ENCODE peak calls at places on chromosomes 13 and 19, in eight cellular contexts. E is A673; V is CD8-positive, alpha-beta T cell; W is breast epithelium; K is mammary epithelial cell; C is GM23338; Z is A549; R is effector memory CD4-positive, alpha-beta T cell. Y is an unnamed sample. For H3K4me1, the result is how much of the 10 kb centered on the place peaks cover.

GRCh38 chr13:51729853-51730553 is 74.0 kb downstream of the DHRS12 start:
- DNase-seq in E (peak), V (no peak), W (peak), K (peak), C (no peak), Z (no peak), R (no peak), Y (no peak)

GRCh38 chr19:10855879-10856522 is 7.8 kb downstream of the C19orf38 start:
- DNase-seq in E (peak), V (no peak), W (no peak), K (no peak), C (peak), Z (peak), R (no peak), Y (no peak)

GRCh38 chr19:17296278-17296677 is 6.9 kb downstream of the ABHD8 start:
- DNase-seq in E (no peak), V (no peak), W (no peak), K (peak), C (no peak), Z (peak), R (no peak), Y (no peak)

GRCh38 chr13:94661396-94661795 is 50.9 kb downstream of the SOX21 start:
- DNase-seq in E (no peak), V (no peak), W (no peak), K (no peak), C (no peak), Z (no peak), R (no peak), Y (no peak)

GRCh38 chr19:47379398-47379938 is 30.4 kb downstream of the DHX34 start:
- DNase-seq in E (no peak), V (no peak), W (no peak), K (no peak), C (no peak), Z (no peak), R (no peak), Y (no peak)

GRCh38 chr13:89751537-89751936 is 1596.0 kb upstream of the MIR17HG start:
- DNase-seq in E (no peak), V (no peak), W (no peak), K (no peak), C (no peak), Z (no peak), R (no peak), Y (no peak)

GRCh38 chr19:40594657-40595077 is 6.5 kb upstream of the LTBP4 start:
- DNase-seq in E (no peak), V (no peak), W (no peak), K (peak), C (no peak), Z (peak), R (no peak), Y (no peak)

GRCh38 chr13:71252191-71252704 is 614.8 kb downstream of the DACH1 start:
- DNase-seq in E (no peak), V (no peak), W (no peak), K (no peak), C (no peak), Z (no peak), R (no peak), Y (no peak)

GRCh38 chr19:29704562-29705558 is 10.2 kb downstream of the C19orf12 start:
- DNase-seq in E (no peak), V (no peak), W (no peak), K (no peak), C (no peak), Z (no peak), R (no peak), Y (no peak)

GRCh38 chr13:20064128-20064527 is 96.7 kb downstream of the GJA3 start:
- DNase-seq in E (no peak), V (no peak), W (no peak), K (peak), C (no peak), Z (no peak), R (no peak), Y (no peak)

GRCh38 chr13:49791753-49792549 is 531 bp downstream of the KPNA3 start:
- DNase-seq in E (peak), V (peak), W (peak), K (peak), C (peak), Z (no peak), R (peak), Y (peak)

GRCh38 chr19:45424191-45425058 is 708 bp upstream of the ERCC1 start:
- DNase-seq in E (peak), V (peak), W (no peak), K (peak), C (peak), Z (peak), R (peak), Y (peak)

GRCh38 chr19:2973229-2973628 is 4.1 kb upstream of the TLE6 start:
- DNase-seq in E (no peak), V (no peak), W (no peak), K (no peak), C (no peak), Z (no peak), R (no peak), Y (no peak)

GRCh38 chr13:97660488-97661086 is 226.6 kb downstream of the RAP2A start:
- DNase-seq in E (no peak), V (no peak), W (no peak), K (no peak), C (no peak), Z (no peak), R (no peak), Y (no peak)

GRCh38 chr13:44309771-44310767 is 63.6 kb upstream of the SERP2 start:
- DNase-seq in E (no peak), V (no peak), W (no peak), K (no peak), C (no peak), Z (no peak), R (no peak), Y (no peak)

GRCh38 chr19:44635581-44636438 is 7.9 kb upstream of the PVR start:
- DNase-seq in E (no peak), V (no peak), W (no peak), K (no peak), C (no peak), Z (no peak), R (no peak), Y (no peak)

GRCh38 chr13:39196957-39197644 is 158.8 kb downstream of the NHLRC3 start:
- DNase-seq in E (no peak), V (no peak), W (no peak), K (no peak), C (no peak), Z (no peak), R (no peak), Y (no peak)

GRCh38 chr13:109344552-109345157 is 441.7 kb downstream of the IRS2 start:
- DNase-seq in E (no peak), V (no peak), W (no peak), K (peak), C (no peak), Z (peak), R (no peak), Y (no peak)

GRCh38 chr19:35869327-35870123 is 1.2 kb downstream of the APLP1 start:
- DNase-seq in E (peak), V (peak), W (peak), K (peak), C (peak), Z (peak), R (peak), Y (no peak)

GRCh38 chr13:25857830-25858229 is 194.0 kb downstream of the SHISA2 start:
- DNase-seq in E (no peak), V (no peak), W (no peak), K (no peak), C (no peak), Z (no peak), R (no peak), Y (no peak)

GRCh38 chr13:99303863-99304521 is 3.2 kb downstream of the GPR183 start:
- DNase-seq in E (no peak), V (peak), W (no peak), K (no peak), C (no peak), Z (no peak), R (peak), Y (no peak)
- H3K4me1 ChIP-seq in E (under half), V (half or more), W (under half), K (under half), C (under half), Z (under half), R (under half), Y (under half)

DNA sequence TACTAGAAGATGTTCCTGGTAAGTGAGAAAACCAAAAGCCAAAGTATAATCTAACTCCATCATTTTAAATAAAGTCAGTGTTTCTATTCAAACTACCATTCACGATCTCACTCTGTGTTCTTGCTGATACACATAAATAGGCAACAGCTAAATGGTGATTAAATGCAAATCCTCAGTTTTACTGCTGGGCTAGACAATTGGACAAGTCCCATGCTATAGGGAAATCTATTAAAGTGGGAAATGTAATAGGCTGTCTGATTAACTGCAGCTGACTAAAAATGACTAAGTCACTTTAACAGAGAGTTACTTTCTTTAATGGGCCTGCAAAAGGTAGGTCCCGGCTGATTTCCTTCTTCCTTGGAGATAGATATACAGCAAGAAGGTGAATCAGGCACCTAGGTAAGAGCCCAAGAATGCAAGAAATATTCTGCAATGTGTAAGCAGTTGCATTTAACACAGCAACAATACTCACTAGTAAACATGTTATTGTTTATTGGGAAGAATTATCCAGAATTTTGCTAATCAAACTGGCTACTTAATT is 298.4 kb downstream of the SLITRK6 start:
- DNase-seq in E (peak), V (no peak), W (no peak), K (peak), C (no peak), Z (no peak), R (no peak), Y (no peak)
- H3K4me1 ChIP-seq in E (under half), V (under half), W (under half), K (under half), C (under half), Z (under half), R (under half), Y (under half)

GRCh38 chr13:40313269-40314200 is 352.9 kb downstream of the FOXO1 start:
- DNase-seq in E (no peak), V (no peak), W (no peak), K (no peak), C (no peak), Z (no peak), R (no peak), Y (no peak)
- H3K4me1 ChIP-seq in E (under half), V (under half), W (under half), K (under half), C (under half), Z (under half), R (under half), Y (under half)

GRCh38 chr13:77918391-77919261 is at the start of gene EDNRB:
- DNase-seq in E (peak), V (no peak), W (no peak), K (peak), C (peak), Z (peak), R (no peak), Y (peak)

GRCh38 chr13:77919351-77920294 is 992 bp upstream of the EDNRB start:
- DNase-seq in E (peak), V (no peak), W (no peak), K (no peak), C (peak), Z (peak), R (no peak), Y (peak)

GRCh38 chr13:77909827-77910226 is 8.8 kb downstream of the EDNRB start:
- DNase-seq in E (no peak), V (no peak), W (no peak), K (no peak), C (no peak), Z (no peak), R (no peak), Y (no peak)

GRCh38 chr13:77916481-77916880 is 2.1 kb downstream of the EDNRB start:
- DNase-seq in E (no peak), V (no peak), W (no peak), K (no peak), C (no peak), Z (no peak), R (no peak), Y (no peak)

GRCh38 chr13:77915676-77916075 is 3.0 kb downstream of the EDNRB start:
- DNase-seq in E (no peak), V (no peak), W (no peak), K (no peak), C (no peak), Z (no peak), R (no peak), Y (no peak)
- H3K4me1 ChIP-seq in E (under half), V (under half), W (under half), K (under half), C (under half), Z (under half), R (under half), Y (under half)

GRCh38 chr13:113605461-113605860 is 20.9 kb downstream of the TFDP1 start:
- DNase-seq in E (no peak), V (no peak), W (no peak), K (no peak), C (no peak), Z (no peak), R (no peak), Y (no peak)

GRCh38 chr13:113602291-113602970 is 17.9 kb downstream of the TFDP1 start:
- DNase-seq in E (no peak), V (no peak), W (no peak), K (no peak), C (no peak), Z (no peak), R (no peak), Y (no peak)

GRCh38 chr13:113604186-113604585 is 19.6 kb downstream of the TFDP1 start:
- DNase-seq in E (no peak), V (no peak), W (no peak), K (no peak), C (no peak), Z (no peak), R (no peak), Y (no peak)

GRCh38 chr13:113601166-113602070 is 16.9 kb downstream of the TFDP1 start:
- DNase-seq in E (no peak), V (no peak), W (no peak), K (no peak), C (no peak), Z (no peak), R (no peak), Y (no peak)

GRCh38 chr13:113603116-113603710 is 18.7 kb downstream of the TFDP1 start:
- DNase-seq in E (no peak), V (no peak), W (no peak), K (no peak), C (no peak), Z (no peak), R (no peak), Y (no peak)
- H3K4me1 ChIP-seq in E (under half), V (under half), W (under half), K (under half), C (under half), Z (under half), R (under half), Y (under half)

GRCh38 chr13:54185101-54185500 is 1156.5 kb downstream of the OLFM4 start:
- DNase-seq in E (no peak), V (no peak), W (no peak), K (no peak), C (peak), Z (no peak), R (no peak), Y (no peak)

GRCh38 chr13:54183728-54184127 is 1155.1 kb downstream of the OLFM4 start:
- DNase-seq in E (no peak), V (no peak), W (no peak), K (no peak), C (peak), Z (no peak), R (no peak), Y (no peak)

GRCh38 chr13:54185785-54186184 is 1157.2 kb downstream of the OLFM4 start:
- DNase-seq in E (peak), V (no peak), W (no peak), K (no peak), C (peak), Z (no peak), R (no peak), Y (no peak)

GRCh38 chr13:54184576-54184975 is 1156.0 kb downstream of the OLFM4 start:
- DNase-seq in E (no peak), V (no peak), W (no peak), K (no peak), C (no peak), Z (no peak), R (no peak), Y (no peak)

DNA sequence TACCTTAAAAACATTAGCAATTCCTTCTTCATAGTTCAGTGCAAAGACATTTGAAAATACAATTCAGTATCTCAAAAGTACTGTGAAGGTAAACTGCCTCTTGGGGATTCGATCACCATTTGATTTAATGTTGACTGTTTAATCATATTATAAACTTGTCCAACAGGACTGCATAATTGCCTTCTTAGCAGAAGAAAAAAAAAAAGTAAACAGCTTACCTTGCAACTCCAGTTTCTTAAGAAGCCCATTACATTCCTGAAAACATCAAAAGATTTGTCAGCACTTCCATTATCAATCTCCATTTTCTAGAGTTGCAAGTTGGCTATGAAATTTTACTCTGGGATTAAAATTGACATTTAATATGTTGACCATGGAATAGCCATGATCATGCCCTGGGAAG is 1154.6 kb downstream of the OLFM4 start:
- DNase-seq in E (no peak), V (no peak), W (no peak), K (no peak), C (no peak), Z (no peak), R (no peak), Y (no peak)
- H3K4me1 ChIP-seq in E (under half), V (under half), W (under half), K (under half), C (under half), Z (under half), R (under half), Y (under half)